ENCODE peak calls at places on chromosomes 13 and 19, in eight cellular contexts. One of them, this sample, is unnamed.

GRCh38 chr13:50693755-50694154 is 149.7 kb downstream of the DLEU7 start:
- DNase-seq in fibroblast of pulmonary artery: peak
- DNase-seq in body of pancreas: peak
- DNase-seq in glutamatergic neuron: no peak
- DNase-seq in AG09319: no peak
- DNase-seq in CD4-positive, alpha-beta T cell: no peak
- DNase-seq in stomach: peak
- DNase-seq in mucosa of descending colon: no peak
- DNase-seq in this sample: no peak

GRCh38 chr13:42215578-42216421 is 56.2 kb upstream of the AKAP11 start:
- DNase-seq in fibroblast of pulmonary artery: peak
- DNase-seq in body of pancreas: no peak
- DNase-seq in CD4-positive, alpha-beta T cell: no peak
- DNase-seq in mucosa of descending colon: no peak
- DNase-seq in AG09319: peak
- DNase-seq in glutamatergic neuron: peak
- DNase-seq in stomach: no peak
- DNase-seq in this sample: peak

GRCh38 chr13:73059460-73060250 is 850 bp downstream of the KLF5 start:
- DNase-seq in mucosa of descending colon: peak
- DNase-seq in glutamatergic neuron: peak
- DNase-seq in fibroblast of pulmonary artery: no peak
- DNase-seq in CD4-positive, alpha-beta T cell: peak
- DNase-seq in body of pancreas: peak
- DNase-seq in stomach: peak
- DNase-seq in AG09319: no peak
- DNase-seq in this sample: peak

GRCh38 chr13:73404581-73404980 is 345.8 kb downstream of the KLF5 start:
- DNase-seq in fibroblast of pulmonary artery: no peak
- DNase-seq in stomach: no peak
- DNase-seq in mucosa of descending colon: no peak
- DNase-seq in glutamatergic neuron: no peak
- DNase-seq in CD4-positive, alpha-beta T cell: no peak
- DNase-seq in AG09319: no peak
- DNase-seq in body of pancreas: no peak
- DNase-seq in this sample: no peak

GRCh38 chr19:16371540-16371986 is 46.9 kb downstream of the KLF2 start:
- DNase-seq in CD4-positive, alpha-beta T cell: peak
- DNase-seq in glutamatergic neuron: no peak
- DNase-seq in body of pancreas: peak
- DNase-seq in fibroblast of pulmonary artery: no peak
- DNase-seq in AG09319: no peak
- DNase-seq in mucosa of descending colon: peak
- DNase-seq in stomach: peak
- DNase-seq in this sample: peak

GRCh38 chr19:1847684-1848398 is 442 bp downstream of the REXO1 start:
- DNase-seq in glutamatergic neuron: peak
- DNase-seq in fibroblast of pulmonary artery: peak
- DNase-seq in AG09319: no peak
- DNase-seq in body of pancreas: no peak
- DNase-seq in stomach: no peak
- DNase-seq in mucosa of descending colon: peak
- DNase-seq in CD4-positive, alpha-beta T cell: no peak
- DNase-seq in this sample: no peak

GRCh38 chr19:1249298-1249989 is 1.1 kb downstream of the MIDN start:
- DNase-seq in glutamatergic neuron: peak
- DNase-seq in body of pancreas: peak
- DNase-seq in mucosa of descending colon: peak
- DNase-seq in fibroblast of pulmonary artery: peak
- DNase-seq in AG09319: peak
- DNase-seq in CD4-positive, alpha-beta T cell: peak
- DNase-seq in stomach: peak
- DNase-seq in this sample: peak

GRCh38 chr19:2273356-2274184 is 8.4 kb downstream of the PEAK3 start:
- DNase-seq in stomach: peak
- DNase-seq in glutamatergic neuron: peak
- DNase-seq in AG09319: no peak
- DNase-seq in fibroblast of pulmonary artery: peak
- DNase-seq in CD4-positive, alpha-beta T cell: peak
- DNase-seq in mucosa of descending colon: peak
- DNase-seq in body of pancreas: peak
- DNase-seq in this sample: peak

GRCh38 chr13:98155475-98156111 is 12.7 kb downstream of the FARP1 start:
- DNase-seq in fibroblast of pulmonary artery: peak
- DNase-seq in stomach: no peak
- DNase-seq in CD4-positive, alpha-beta T cell: no peak
- DNase-seq in AG09319: no peak
- DNase-seq in mucosa of descending colon: no peak
- DNase-seq in glutamatergic neuron: no peak
- DNase-seq in body of pancreas: peak
- DNase-seq in this sample: no peak

GRCh38 chr19:33426621-33427475 is 53.3 kb downstream of the CEBPG start:
- DNase-seq in body of pancreas: no peak
- DNase-seq in mucosa of descending colon: peak
- DNase-seq in glutamatergic neuron: peak
- DNase-seq in AG09319: no peak
- DNase-seq in stomach: no peak
- DNase-seq in fibroblast of pulmonary artery: no peak
- DNase-seq in CD4-positive, alpha-beta T cell: no peak
- DNase-seq in this sample: no peak

GRCh38 chr13:46515793-46516192 is 37.2 kb upstream of the LRCH1 start:
- DNase-seq in CD4-positive, alpha-beta T cell: no peak
- DNase-seq in stomach: no peak
- DNase-seq in mucosa of descending colon: no peak
- DNase-seq in glutamatergic neuron: no peak
- DNase-seq in body of pancreas: no peak
- DNase-seq in AG09319: no peak
- DNase-seq in fibroblast of pulmonary artery: no peak
- DNase-seq in this sample: no peak

GRCh38 chr19:34274827-34275625 is 20.7 kb downstream of the GARRE1 start:
- DNase-seq in body of pancreas: no peak
- DNase-seq in CD4-positive, alpha-beta T cell: no peak
- DNase-seq in stomach: no peak
- DNase-seq in AG09319: peak
- DNase-seq in glutamatergic neuron: no peak
- DNase-seq in fibroblast of pulmonary artery: peak
- DNase-seq in mucosa of descending colon: no peak
- DNase-seq in this sample: no peak

GRCh38 chr19:369876-370275 is 25.3 kb upstream of the MIER2 start:
- DNase-seq in AG09319: no peak
- DNase-seq in CD4-positive, alpha-beta T cell: no peak
- DNase-seq in body of pancreas: no peak
- DNase-seq in stomach: no peak
- DNase-seq in fibroblast of pulmonary artery: no peak
- DNase-seq in mucosa of descending colon: no peak
- DNase-seq in glutamatergic neuron: no peak
- DNase-seq in this sample: no peak

GRCh38 chr13:84243340-84243739 is 361.1 kb upstream of the SLITRK1 start:
- DNase-seq in stomach: no peak
- DNase-seq in mucosa of descending colon: no peak
- DNase-seq in AG09319: no peak
- DNase-seq in glutamatergic neuron: no peak
- DNase-seq in CD4-positive, alpha-beta T cell: no peak
- DNase-seq in fibroblast of pulmonary artery: no peak
- DNase-seq in body of pancreas: no peak
- DNase-seq in this sample: no peak

GRCh38 chr19:11361037-11361770 is 6.0 kb downstream of the PLPPR2 start:
- DNase-seq in CD4-positive, alpha-beta T cell: no peak
- DNase-seq in glutamatergic neuron: peak
- DNase-seq in AG09319: no peak
- DNase-seq in mucosa of descending colon: peak
- DNase-seq in fibroblast of pulmonary artery: no peak
- DNase-seq in body of pancreas: peak
- DNase-seq in stomach: peak
- DNase-seq in this sample: no peak
- TF ChIP-seq CTCF in CD4-positive, alpha-beta T cell: no peak
- TF ChIP-seq CTCF in glutamatergic neuron: peak
- TF ChIP-seq CTCF in AG09319: no peak
- TF ChIP-seq CTCF in mucosa of descending colon: no peak
- TF ChIP-seq CTCF in fibroblast of pulmonary artery: no peak
- TF ChIP-seq CTCF in body of pancreas: no peak
- TF ChIP-seq CTCF in stomach: no peak
- TF ChIP-seq CTCF in this sample: no peak

DNA sequence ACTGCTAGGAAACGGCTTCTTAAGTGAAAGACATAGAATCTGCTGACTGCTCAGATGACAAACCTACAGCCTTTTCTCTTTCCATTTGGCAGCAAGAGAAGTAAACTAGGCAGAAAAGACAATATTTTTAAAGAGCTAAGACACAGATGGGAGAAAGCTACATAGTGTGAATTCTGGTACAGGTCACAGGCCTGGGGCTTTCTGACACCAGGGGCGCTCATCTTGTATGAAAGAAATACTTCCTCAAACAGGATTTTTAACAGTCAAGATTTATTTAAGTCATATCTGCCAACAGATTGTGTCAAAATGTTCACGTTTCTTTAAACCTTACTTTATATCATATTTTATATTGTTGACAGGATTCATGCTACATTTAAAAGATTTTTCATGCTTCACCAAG is 78.4 kb downstream of the MIPEP start:
- DNase-seq in glutamatergic neuron: no peak
- DNase-seq in CD4-positive, alpha-beta T cell: no peak
- DNase-seq in AG09319: no peak
- DNase-seq in fibroblast of pulmonary artery: no peak
- DNase-seq in stomach: no peak
- DNase-seq in body of pancreas: no peak
- DNase-seq in mucosa of descending colon: no peak
- DNase-seq in this sample: peak
- TF ChIP-seq CTCF in glutamatergic neuron: no peak
- TF ChIP-seq CTCF in CD4-positive, alpha-beta T cell: no peak
- TF ChIP-seq CTCF in AG09319: no peak
- TF ChIP-seq CTCF in fibroblast of pulmonary artery: no peak
- TF ChIP-seq CTCF in stomach: no peak
- TF ChIP-seq CTCF in body of pancreas: no peak
- TF ChIP-seq CTCF in mucosa of descending colon: no peak
- TF ChIP-seq CTCF in this sample: peak

DNA sequence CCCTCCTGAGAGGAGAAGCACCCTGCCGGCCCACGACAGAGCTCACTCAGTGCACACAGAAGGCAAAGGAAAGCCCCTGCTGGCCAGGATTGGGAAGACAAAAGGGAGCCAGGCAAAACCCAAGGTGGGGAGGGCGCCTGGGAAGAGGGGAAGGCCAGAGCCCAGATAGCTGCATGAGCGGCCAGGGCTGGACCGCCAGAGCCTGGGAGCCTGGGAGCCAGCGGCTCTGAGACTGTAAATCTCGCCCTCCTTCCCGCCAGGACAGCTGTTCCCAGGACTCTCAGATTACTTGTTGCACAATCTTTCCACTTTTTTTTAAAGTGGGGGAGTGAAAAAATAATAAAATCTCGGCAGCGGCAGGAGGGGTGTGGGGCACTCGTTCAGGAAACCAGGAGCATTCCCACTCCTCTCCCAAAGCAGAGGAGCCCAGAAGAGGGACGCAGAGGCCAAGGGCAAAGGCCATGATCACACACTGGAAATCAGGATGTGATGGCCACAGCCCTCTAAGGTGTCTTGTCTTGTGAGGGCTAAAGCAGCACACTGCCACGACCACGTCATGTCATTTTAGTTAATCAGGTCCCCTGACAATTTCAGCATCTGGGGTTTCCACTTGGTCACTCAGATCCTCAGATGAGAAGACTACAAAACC is 19.6 kb upstream of the EPHX3 start:
- DNase-seq in AG09319: peak
- DNase-seq in CD4-positive, alpha-beta T cell: no peak
- DNase-seq in glutamatergic neuron: peak
- DNase-seq in fibroblast of pulmonary artery: peak
- DNase-seq in body of pancreas: peak
- DNase-seq in mucosa of descending colon: peak
- DNase-seq in stomach: peak
- DNase-seq in this sample: no peak
- TF ChIP-seq CTCF in AG09319: peak
- TF ChIP-seq CTCF in CD4-positive, alpha-beta T cell: no peak
- TF ChIP-seq CTCF in glutamatergic neuron: peak
- TF ChIP-seq CTCF in fibroblast of pulmonary artery: peak
- TF ChIP-seq CTCF in body of pancreas: no peak
- TF ChIP-seq CTCF in mucosa of descending colon: no peak
- TF ChIP-seq CTCF in stomach: no peak
- TF ChIP-seq CTCF in this sample: no peak

GRCh38 chr19:17391371-17392151 is 2.4 kb downstream of the CCDC194 start:
- DNase-seq in stomach: no peak
- DNase-seq in fibroblast of pulmonary artery: no peak
- DNase-seq in body of pancreas: no peak
- DNase-seq in CD4-positive, alpha-beta T cell: no peak
- DNase-seq in glutamatergic neuron: no peak
- DNase-seq in mucosa of descending colon: no peak
- DNase-seq in AG09319: no peak
- DNase-seq in this sample: no peak
- TF ChIP-seq CTCF in stomach: no peak
- TF ChIP-seq CTCF in fibroblast of pulmonary artery: no peak
- TF ChIP-seq CTCF in body of pancreas: no peak
- TF ChIP-seq CTCF in CD4-positive, alpha-beta T cell: peak
- TF ChIP-seq CTCF in glutamatergic neuron: no peak
- TF ChIP-seq CTCF in mucosa of descending colon: no peak
- TF ChIP-seq CTCF in AG09319: no peak
- TF ChIP-seq CTCF in this sample: no peak

DNA sequence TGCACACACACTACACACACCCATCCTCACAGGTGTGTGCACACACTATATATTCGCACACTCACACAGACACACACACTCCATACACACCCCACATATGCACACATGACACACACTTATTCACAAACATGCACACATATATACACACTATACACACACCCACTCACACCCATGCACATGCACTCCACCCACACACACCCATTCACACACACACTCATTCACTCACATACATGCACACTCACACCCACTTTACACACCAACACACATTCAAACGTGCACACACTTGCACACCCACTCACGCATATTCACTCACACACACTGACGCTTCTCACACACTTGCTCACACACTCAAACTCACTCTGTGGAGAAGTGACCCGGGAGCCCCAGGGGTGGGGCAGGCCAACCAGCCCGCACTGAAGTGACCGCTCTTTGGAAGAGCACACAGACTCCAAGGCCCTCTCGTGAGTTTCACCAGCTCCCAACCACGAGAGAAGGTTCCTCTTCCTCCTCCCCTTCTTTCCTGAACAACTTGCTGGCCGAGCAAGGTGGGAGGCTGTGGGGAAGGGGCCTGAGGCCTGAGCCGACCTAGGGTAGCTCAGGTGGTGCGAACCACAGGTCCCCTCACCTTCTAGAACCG is 86.1 kb upstream of the TM9SF2 start:
- DNase-seq in stomach: no peak
- DNase-seq in mucosa of descending colon: no peak
- DNase-seq in body of pancreas: peak
- DNase-seq in glutamatergic neuron: no peak
- DNase-seq in CD4-positive, alpha-beta T cell: no peak
- DNase-seq in AG09319: no peak
- DNase-seq in fibroblast of pulmonary artery: no peak
- DNase-seq in this sample: no peak
- TF ChIP-seq CTCF in stomach: no peak
- TF ChIP-seq CTCF in mucosa of descending colon: no peak
- TF ChIP-seq CTCF in body of pancreas: no peak
- TF ChIP-seq CTCF in glutamatergic neuron: no peak
- TF ChIP-seq CTCF in CD4-positive, alpha-beta T cell: no peak
- TF ChIP-seq CTCF in AG09319: no peak
- TF ChIP-seq CTCF in fibroblast of pulmonary artery: no peak
- TF ChIP-seq CTCF in this sample: no peak

GRCh38 chr13:28743499-28744083 is 24.8 kb upstream of the SLC46A3 start:
- DNase-seq in CD4-positive, alpha-beta T cell: no peak
- DNase-seq in fibroblast of pulmonary artery: no peak
- DNase-seq in mucosa of descending colon: no peak
- DNase-seq in AG09319: no peak
- DNase-seq in stomach: no peak
- DNase-seq in body of pancreas: no peak
- DNase-seq in glutamatergic neuron: no peak
- DNase-seq in this sample: no peak
- TF ChIP-seq CTCF in CD4-positive, alpha-beta T cell: no peak
- TF ChIP-seq CTCF in fibroblast of pulmonary artery: no peak
- TF ChIP-seq CTCF in mucosa of descending colon: no peak
- TF ChIP-seq CTCF in AG09319: no peak
- TF ChIP-seq CTCF in stomach: no peak
- TF ChIP-seq CTCF in body of pancreas: no peak
- TF ChIP-seq CTCF in glutamatergic neuron: no peak
- TF ChIP-seq CTCF in this sample: no peak

GRCh38 chr19:55146648-55147218 is 2.3 kb downstream of the TNNT1 start:
- DNase-seq in fibroblast of pulmonary artery: no peak
- DNase-seq in AG09319: no peak
- DNase-seq in mucosa of descending colon: no peak
- DNase-seq in glutamatergic neuron: peak
- DNase-seq in stomach: no peak
- DNase-seq in body of pancreas: no peak
- DNase-seq in CD4-positive, alpha-beta T cell: no peak
- DNase-seq in this sample: no peak
- TF ChIP-seq CTCF in fibroblast of pulmonary artery: no peak
- TF ChIP-seq CTCF in AG09319: no peak
- TF ChIP-seq CTCF in mucosa of descending colon: no peak
- TF ChIP-seq CTCF in glutamatergic neuron: peak
- TF ChIP-seq CTCF in stomach: no peak
- TF ChIP-seq CTCF in body of pancreas: no peak
- TF ChIP-seq CTCF in CD4-positive, alpha-beta T cell: no peak
- TF ChIP-seq CTCF in this sample: no peak

This sample was measured in GM13977.